ENCODE peak calls at places on chromosome 4, in five cellular contexts. L, S, T, I and Q are unnamed samples.

GRCh38 chr4:30836231-30836630 is 116.1 kb downstream of the PCDH7 start:
- DNase-seq in L (peak), S (no peak), T (no peak), I (no peak), Q (no peak)

GRCh38 chr4:8759987-8760386 is 111.7 kb downstream of the HMX1 start:
- DNase-seq in L (no peak), S (peak), T (peak), I (no peak), Q (no peak)

GRCh38 chr4:167614866-167615265 is 380.6 kb upstream of the SPOCK3 start:
- DNase-seq in L (peak), S (no peak), T (no peak), I (no peak), Q (no peak)

GRCh38 chr4:158280856-158281255 is 70.6 kb downstream of the TMEM144 start:
- DNase-seq in L (no peak), S (no peak), T (no peak), I (no peak), Q (no peak)

GRCh38 chr4:126956192-126956897 is 676.4 kb upstream of the INTU start:
- DNase-seq in L (no peak), S (no peak), T (no peak), I (no peak), Q (no peak)

GRCh38 chr4:55458611-55459010 is 62.9 kb downstream of the TMEM165 start:
- DNase-seq in L (no peak), S (no peak), T (no peak), I (no peak), Q (no peak)

GRCh38 chr4:8689741-8690140 is 97.2 kb downstream of the CPZ start:
- DNase-seq in L (no peak), S (no peak), T (peak), I (no peak), Q (no peak)

GRCh38 chr4:15003891-15004700 is 1.8 kb downstream of the CPEB2 start:
- DNase-seq in L (peak), S (peak), T (peak), I (peak), Q (peak)

GRCh38 chr4:79050521-79050880 is 111.3 kb upstream of the PAQR3 start:
- DNase-seq in L (no peak), S (no peak), T (no peak), I (no peak), Q (no peak)

GRCh38 chr4:108054025-108054424 is 64.3 kb downstream of the HADH start:
- DNase-seq in L (no peak), S (no peak), T (no peak), I (no peak), Q (no peak)

GRCh38 chr4:3193531-3194203 is 55.3 kb upstream of the MSANTD1 start:
- DNase-seq in L (peak), S (no peak), T (no peak), I (no peak), Q (no peak)

GRCh38 chr4:126604273-126604867 is 1028.4 kb upstream of the INTU start:
- DNase-seq in L (peak), S (no peak), T (peak), I (no peak), Q (no peak)

GRCh38 chr4:26858947-26859401 is 1.7 kb upstream of the STIM2 start:
- DNase-seq in L (peak), S (no peak), T (no peak), I (no peak), Q (no peak)

GRCh38 chr4:62531250-62531649 is 1331.1 kb downstream of the ADGRL3 start:
- DNase-seq in L (no peak), S (no peak), T (peak), I (no peak), Q (no peak)

GRCh38 chr4:75512336-75513211 is 1.6 kb downstream of the RCHY1 start:
- DNase-seq in L (peak), S (no peak), T (no peak), I (no peak), Q (no peak)

GRCh38 chr4:118224239-118224829 is 128.5 kb downstream of the PRSS12 start:
- DNase-seq in L (peak), S (no peak), T (no peak), I (no peak), Q (no peak)

GRCh38 chr4:70715097-70715496 is 6.7 kb upstream of the RUFY3 start:
- DNase-seq in L (peak), S (no peak), T (no peak), I (no peak), Q (no peak)

GRCh38 chr4:28557755-28558154 is 1697.1 kb downstream of the STIM2 start:
- DNase-seq in L (peak), S (no peak), T (no peak), I (no peak), Q (no peak)

GRCh38 chr4:101415962-101416361 is 68.6 kb upstream of the PPP3CA start:
- DNase-seq in L (no peak), S (no peak), T (no peak), I (no peak), Q (no peak)

GRCh38 chr4:13763707-13764106 is 136.2 kb upstream of the BOD1L1 start:
- DNase-seq in L (no peak), S (no peak), T (no peak), I (no peak), Q (no peak)

GRCh38 chr4:34196375-34196774 is 2047.9 kb downstream of the ARAP2 start:
- DNase-seq in L (peak), S (no peak), T (no peak), I (no peak), Q (no peak)

GRCh38 chr4:173415885-173416658 is 17.2 kb upstream of the SCRG1 start:
- DNase-seq in L (no peak), S (no peak), T (no peak), I (no peak), Q (no peak)

GRCh38 chr4:118942465-118942864 is 53.8 kb downstream of the SYNPO2 start:
- DNase-seq in L (no peak), S (no peak), T (no peak), I (no peak), Q (no peak)

GRCh38 chr4:123536225-123536624 is 139.6 kb downstream of the SPRY1 start:
- DNase-seq in L (no peak), S (no peak), T (no peak), I (no peak), Q (no peak)